ENCODE peak calls at places on chromosomes 3 and 15, in eight cellular contexts. M is testis, F is left ventricle myocardium inferior, X is mammary epithelial cell, P is transverse colon, Y is IMR-90, W is astrocyte, Q is OCI-LY7. S is an unnamed sample. For H3K36me3, the result is how much of the 10 kb centered on the place peaks cover.

GRCh38 chr3:14886101-14886500 is 61.3 kb upstream of the NR2C2 start:
- DNase-seq in P (no peak), F (no peak), Q (no peak), W (no peak), Y (no peak), M (no peak), X (no peak), S (no peak)

GRCh38 chr3:47565861-47566550 is 12.7 kb downstream of the CSPG5 start:
- DNase-seq in X (no peak), W (no peak), Y (no peak), Q (no peak), P (no peak), F (no peak), M (no peak), S (no peak)

GRCh38 chr3:152486364-152486763 is 217.6 kb downstream of the MBNL1 start:
- DNase-seq in Q (no peak), X (no peak), F (no peak), M (no peak), W (no peak), P (no peak), Y (no peak), S (no peak)

GRCh38 chr3:115800489-115801080 is 177.3 kb downstream of the GAP43 start:
- DNase-seq in Q (no peak), F (no peak), P (no peak), Y (peak), M (no peak), W (peak), X (peak), S (no peak)

GRCh38 chr15:60423540-60423939 is 25.8 kb upstream of the ANXA2 start:
- DNase-seq in M (peak), X (peak), W (peak), F (no peak), Y (peak), P (no peak), Q (no peak), S (no peak)

GRCh38 chr15:92653836-92654524 is 1.6 kb downstream of the FAM174B start:
- DNase-seq in Y (no peak), W (no peak), F (no peak), X (no peak), M (peak), Q (no peak), P (peak), S (no peak)

GRCh38 chr15:74278269-74278668 is 42.1 kb downstream of the CCDC33 start:
- DNase-seq in P (no peak), W (no peak), F (no peak), Y (no peak), M (no peak), X (no peak), Q (no peak), S (no peak)

GRCh38 chr3:121574449-121574848 is 6.7 kb downstream of the ARGFX start:
- DNase-seq in Q (no peak), M (no peak), F (no peak), P (peak), W (peak), X (peak), Y (peak), S (peak)

GRCh38 chr3:78880588-78881461 is 887.0 kb downstream of the ROBO1 start:
- DNase-seq in F (no peak), P (no peak), X (no peak), M (no peak), Q (no peak), W (no peak), Y (no peak), S (no peak)

GRCh38 chr3:49799761-49800160 is at the start of gene CDHR4:
- DNase-seq in Q (no peak), F (no peak), P (no peak), W (peak), X (peak), Y (peak), M (no peak), S (no peak)

GRCh38 chr15:74431116-74431515 is 2.6 kb downstream of the SEMA7A start:
- DNase-seq in Y (no peak), W (no peak), M (no peak), X (no peak), Q (no peak), F (no peak), P (no peak), S (no peak)

GRCh38 chr3:123092243-123092642 is 25.4 kb downstream of the PDIA5 start:
- DNase-seq in M (no peak), W (no peak), Q (no peak), X (no peak), F (no peak), Y (no peak), P (no peak), S (no peak)

GRCh38 chr15:75718326-75718725 is 5.7 kb upstream of the CSPG4 start:
- DNase-seq in F (no peak), X (peak), Y (peak), P (peak), M (no peak), Q (no peak), W (peak), S (peak)

GRCh38 chr15:101138086-101138660 is 113.7 kb downstream of the CHSY1 start:
- DNase-seq in W (no peak), Y (no peak), F (no peak), M (no peak), P (no peak), X (no peak), Q (no peak), S (no peak)

GRCh38 chr3:3618624-3619023 is 180.6 kb upstream of the LRRN1 start:
- DNase-seq in F (no peak), X (no peak), P (no peak), Y (no peak), Q (no peak), W (no peak), M (no peak), S (no peak)

GRCh38 chr15:30990451-30991300 is 752 bp downstream of the MTMR10 start:
- DNase-seq in X (no peak), Q (peak), F (no peak), W (peak), M (peak), Y (peak), P (peak), S (no peak)

GRCh38 chr3:176041812-176042211 is 1155.5 kb downstream of the TBL1XR1 start:
- DNase-seq in X (no peak), Q (no peak), W (peak), Y (peak), F (no peak), P (no peak), M (no peak), S (no peak)

GRCh38 chr3:14797731-14798130 is 21.0 kb upstream of the FGD5 start:
- DNase-seq in F (no peak), P (no peak), Q (no peak), X (no peak), Y (no peak), W (no peak), M (no peak), S (no peak)

GRCh38 chr15:57647071-57647790 is 55.5 kb downstream of the MYZAP start:
- DNase-seq in M (no peak), W (no peak), X (no peak), F (no peak), Q (no peak), P (no peak), Y (no peak), S (no peak)
- H3K36me3 ChIP-seq in M (under half), W (under half), X (under half), F (under half), Q (under half), P (under half), Y (under half), S (under half)

GRCh38 chr3:134058728-134059601 is 29.2 kb upstream of the SLCO2A1 start:
- DNase-seq in F (no peak), W (no peak), Y (no peak), X (no peak), Q (no peak), M (peak), P (no peak), S (no peak)

GRCh38 chr3:134054881-134055280 is 25.2 kb upstream of the SLCO2A1 start:
- DNase-seq in Y (no peak), M (no peak), W (no peak), X (no peak), F (no peak), P (no peak), Q (no peak), S (no peak)

GRCh38 chr3:134056464-134056891 is 26.8 kb upstream of the SLCO2A1 start:
- DNase-seq in Q (no peak), M (no peak), P (no peak), X (no peak), W (no peak), Y (peak), F (no peak), S (no peak)

GRCh38 chr3:134055661-134056060 is 25.9 kb upstream of the SLCO2A1 start:
- DNase-seq in M (no peak), P (no peak), X (no peak), Y (no peak), Q (no peak), W (no peak), F (no peak), S (no peak)

GRCh38 chr3:134057006-134057832 is 27.5 kb upstream of the SLCO2A1 start:
- DNase-seq in M (no peak), P (no peak), F (no peak), W (no peak), X (peak), Y (peak), Q (no peak), S (no peak)
- H3K4me3 ChIP-seq in M (no peak), P (no peak), F (no peak), W (no peak), X (no peak), Y (no peak), Q (no peak), S (no peak)

DNA sequence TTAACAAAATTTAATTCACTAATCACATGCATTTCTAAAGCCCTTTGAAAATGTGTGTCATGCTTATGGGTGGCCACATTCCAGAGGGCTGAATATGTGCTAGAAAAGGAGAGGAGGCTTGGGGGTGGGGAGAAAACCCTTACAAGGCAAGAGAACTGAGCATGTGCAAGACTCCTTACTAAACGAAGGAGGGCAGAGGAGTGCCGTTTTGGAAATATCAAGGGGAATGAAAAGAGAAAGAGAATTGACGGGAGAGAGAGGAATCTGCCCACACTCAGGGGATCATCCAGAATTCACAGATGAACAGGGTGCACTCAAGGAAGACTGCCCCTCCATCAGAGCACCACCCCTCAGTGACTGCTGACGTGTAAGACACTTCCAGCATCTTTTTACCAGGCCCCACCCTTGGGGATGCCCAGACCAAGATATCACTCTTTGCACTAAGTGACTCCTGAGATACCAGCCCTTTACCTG is 37.9 kb upstream of the TSC22D2 start:
- DNase-seq in F (no peak), W (peak), X (peak), P (peak), Q (no peak), M (peak), Y (peak), S (no peak)
- H3K36me3 ChIP-seq in F (under half), W (under half), X (under half), P (under half), Q (under half), M (under half), Y (under half), S (under half)

DNA sequence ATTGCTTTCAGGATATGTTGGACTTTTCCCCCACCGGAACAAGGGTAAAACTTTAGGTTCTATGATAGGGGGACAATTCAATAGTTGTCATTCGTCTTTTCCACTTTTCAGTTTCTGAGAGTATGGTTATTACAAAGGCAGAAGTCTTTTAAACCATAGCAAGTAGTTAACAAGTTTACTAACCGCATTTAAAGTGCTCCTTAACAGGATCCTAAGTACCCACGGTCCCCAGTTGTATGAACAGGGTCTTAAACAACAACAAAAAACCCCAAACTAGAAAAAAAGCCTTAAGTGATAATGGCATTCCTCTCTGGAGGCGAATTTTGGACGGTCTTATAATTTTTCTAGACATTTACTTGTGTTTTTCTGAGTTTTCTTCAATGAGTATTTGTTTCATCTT is 821 bp downstream of the IFT57 start:
- DNase-seq in Q (peak), Y (no peak), M (no peak), X (no peak), F (no peak), W (no peak), P (no peak), S (no peak)
- H3K4me3 ChIP-seq in Q (peak), Y (peak), M (peak), X (peak), F (peak), W (peak), P (peak), S (peak)

GRCh38 chr3:135929670-135930069 is 35.9 kb upstream of the PPP2R3A start:
- DNase-seq in M (peak), F (peak), X (peak), Y (peak), W (peak), Q (no peak), P (peak), S (no peak)
- H3K36me3 ChIP-seq in M (under half), F (under half), X (under half), Y (under half), W (under half), Q (under half), P (under half), S (under half)

GRCh38 chr3:65595997-65596300 is 442.8 kb downstream of the MAGI1 start:
- DNase-seq in Q (no peak), M (no peak), W (no peak), X (no peak), Y (no peak), P (no peak), F (no peak), S (no peak)

GRCh38 chr3:65593780-65594752 is 444.7 kb downstream of the MAGI1 start:
- DNase-seq in Y (no peak), F (no peak), W (no peak), M (no peak), P (no peak), Q (no peak), X (no peak), S (no peak)

GRCh38 chr3:65596511-65597224 is 442.1 kb downstream of the MAGI1 start:
- DNase-seq in Q (no peak), M (no peak), F (no peak), Y (no peak), W (no peak), P (no peak), X (no peak), S (peak)

GRCh38 chr3:65597225-65597951 is 441.3 kb downstream of the MAGI1 start:
- DNase-seq in M (peak), Y (peak), Q (no peak), P (peak), W (peak), F (no peak), X (peak), S (peak)

DNA sequence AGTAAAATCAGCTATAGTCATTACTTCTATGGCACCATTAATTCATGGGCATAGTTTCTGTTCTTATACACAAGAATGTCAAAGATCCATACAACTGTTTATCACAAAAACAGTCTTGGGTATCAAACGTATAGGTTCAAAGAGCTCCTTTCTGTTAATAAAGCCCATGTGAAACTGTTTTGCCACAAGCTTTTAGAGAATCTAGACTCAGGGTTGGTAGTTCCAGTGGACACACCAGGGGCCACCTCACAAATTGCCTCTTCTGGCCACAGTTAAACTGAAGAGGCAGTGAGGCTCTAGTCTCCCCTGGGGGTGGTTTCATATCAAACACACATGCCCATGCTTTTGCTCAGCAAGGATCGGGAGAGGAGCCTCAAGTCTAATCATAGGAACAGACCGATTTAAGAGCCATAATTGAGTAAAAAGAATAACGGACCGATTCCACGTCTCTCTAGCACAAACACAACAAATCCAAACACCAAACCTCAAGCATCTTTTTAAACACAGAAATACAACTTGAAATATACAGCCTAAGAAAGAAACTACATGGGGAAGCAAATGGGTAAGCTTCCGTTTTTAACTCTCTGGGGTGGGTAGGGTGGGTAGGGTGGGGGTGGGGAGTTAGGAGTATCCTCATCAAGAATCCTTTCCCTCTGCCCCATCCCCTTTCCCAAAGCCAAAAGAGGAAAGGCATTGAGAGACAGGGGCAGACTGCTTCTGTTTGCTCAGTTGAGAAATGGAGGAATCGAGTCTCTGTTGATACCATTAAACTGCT is 443.3 kb downstream of the MAGI1 start:
- DNase-seq in W (no peak), Y (no peak), M (no peak), P (no peak), X (no peak), Q (no peak), F (no peak), S (no peak)
- H3K4me3 ChIP-seq in W (no peak), Y (no peak), M (no peak), P (no peak), X (no peak), Q (no peak), F (no peak), S (peak)